ENCODE peak calls at places on chromosomes 11 and 22, in six cellular contexts. L is transverse colon, F is RWPE2, N is astrocyte of the cerebellum, Y is colonic mucosa, J is cardiac muscle cell. X is an unnamed sample.

GRCh38 chr11:95977534-95978174 is 53.7 kb upstream of the MTMR2 start:
- DNase-seq in L (no peak), F (no peak), N (no peak), Y (no peak), J (peak), X (no peak)

GRCh38 chr11:23112987-23113886 is 253.0 kb upstream of the CCDC179 start:
- DNase-seq in L (peak), F (no peak), N (peak), Y (peak), J (peak), X (peak)

GRCh38 chr11:130315354-130315970 is 745 bp upstream of the ZBTB44 start:
- DNase-seq in L (peak), F (no peak), N (no peak), Y (peak), J (peak), X (no peak)

GRCh38 chr11:128497057-128497957 is 90.1 kb downstream of the ETS1 start:
- DNase-seq in L (no peak), F (no peak), N (peak), Y (no peak), J (peak), X (peak)

GRCh38 chr11:10385696-10386095 is 69.4 kb upstream of the AMPD3 start:
- DNase-seq in L (peak), F (no peak), N (no peak), Y (peak), J (peak), X (no peak)

GRCh38 chr11:37511425-37511933 is 913.4 kb upstream of the RAG2 start:
- DNase-seq in L (no peak), F (peak), N (peak), Y (no peak), J (peak), X (no peak)

GRCh38 chr11:85955531-85955930 is 100.3 kb downstream of the CCDC83 start:
- DNase-seq in L (no peak), F (no peak), N (peak), Y (no peak), J (peak), X (no peak)

GRCh38 chr11:36376888-36377758 is 81.0 kb downstream of the PRR5L start:
- DNase-seq in L (peak), F (no peak), N (no peak), Y (peak), J (peak), X (no peak)

GRCh38 chr11:119671048-119671447 is 58.0 kb downstream of the NECTIN1 start:
- DNase-seq in L (peak), F (no peak), N (peak), Y (peak), J (peak), X (no peak)

GRCh38 chr11:132994038-132994502 is 538.2 kb downstream of the OPCML start:
- DNase-seq in L (no peak), F (no peak), N (no peak), Y (no peak), J (no peak), X (no peak)

GRCh38 chr22:27919943-27920755 is 1.1 kb upstream of the PITPNB start:
- DNase-seq in L (no peak), F (no peak), N (peak), Y (peak), J (peak), X (peak)

GRCh38 chr11:47606731-47607130 is 12.5 kb upstream of the C1QTNF4 start:
- DNase-seq in L (no peak), F (no peak), N (no peak), Y (no peak), J (peak), X (no peak)

GRCh38 chr11:12728417-12728816 is 54.2 kb downstream of the TEAD1 start:
- DNase-seq in L (no peak), F (no peak), N (no peak), Y (no peak), J (no peak), X (no peak)

GRCh38 chr22:17965538-17966402 is 58.6 kb downstream of the MICAL3 start:
- DNase-seq in L (no peak), F (no peak), N (no peak), Y (no peak), J (no peak), X (no peak)

GRCh38 chr11:14480716-14481115 is 18.9 kb downstream of the COPB1 start:
- DNase-seq in L (no peak), F (no peak), N (no peak), Y (no peak), J (peak), X (no peak)

GRCh38 chr11:44564653-44565007 is 833 bp upstream of the CD82 start:
- DNase-seq in L (peak), F (peak), N (peak), Y (no peak), J (peak), X (peak)

GRCh38 chr11:9138612-9139579 is 47.5 kb upstream of the SCUBE2 start:
- DNase-seq in L (peak), F (peak), N (peak), Y (peak), J (peak), X (peak)

GRCh38 chr11:20235164-20235563 is 74.9 kb upstream of the DBX1 start:
- DNase-seq in L (no peak), F (no peak), N (no peak), Y (no peak), J (no peak), X (no peak)

GRCh38 chr11:121321614-121322243 is 29.2 kb downstream of the SC5D start:
- DNase-seq in L (peak), F (no peak), N (no peak), Y (peak), J (peak), X (no peak)

GRCh38 chr11:69950120-69950519 is 128.0 kb upstream of the ANO1 start:
- DNase-seq in L (peak), F (peak), N (no peak), Y (peak), J (no peak), X (no peak)

GRCh38 chr11:64861227-64861970 is 16.9 kb upstream of the CDC42BPG start:
- DNase-seq in L (no peak), F (no peak), N (no peak), Y (no peak), J (no peak), X (no peak)

GRCh38 chr11:69205125-69205928 is 49.6 kb downstream of the SMIM38 start:
- DNase-seq in L (no peak), F (no peak), N (no peak), Y (no peak), J (no peak), X (no peak)

GRCh38 chr22:23306438-23306921 is 126.2 kb downstream of the BCR start:
- DNase-seq in L (no peak), F (peak), N (no peak), Y (no peak), J (peak), X (no peak)

GRCh38 chr11:19816040-19816439 is 103.4 kb downstream of the NAV2 start:
- DNase-seq in L (no peak), F (no peak), N (no peak), Y (no peak), J (no peak), X (peak)

GRCh38 chr11:2748061-2748813 is 48.4 kb upstream of the KCNQ1OT1 start:
- DNase-seq in L (no peak), F (peak), N (no peak), Y (no peak), J (no peak), X (no peak)

GRCh38 chr22:43418079-43418825 is 6.4 kb downstream of the MPPED1 start:
- DNase-seq in L (no peak), F (no peak), N (no peak), Y (no peak), J (no peak), X (no peak)

GRCh38 chr11:8277691-8278090 is 14.0 kb upstream of the LMO1 start:
- DNase-seq in L (no peak), F (peak), N (no peak), Y (no peak), J (no peak), X (no peak)

GRCh38 chr11:22699388-22699787 is 33.0 kb downstream of the GAS2 start:
- DNase-seq in L (no peak), F (no peak), N (no peak), Y (no peak), J (no peak), X (no peak)

GRCh38 chr11:118071416-118072030 is 5.4 kb upstream of the TMPRSS4 start:
- DNase-seq in L (no peak), F (no peak), N (no peak), Y (no peak), J (no peak), X (no peak)

GRCh38 chr11:1515082-1516060 is 28.8 kb upstream of the MOB2 start:
- DNase-seq in L (peak), F (peak), N (peak), Y (peak), J (peak), X (no peak)

GRCh38 chr11:118623291-118623655 is 15.9 kb downstream of the PHLDB1 start:
- DNase-seq in L (no peak), F (peak), N (no peak), Y (no peak), J (peak), X (no peak)

GRCh38 chr11:112780351-112781043 is 180.7 kb upstream of the NCAM1 start:
- DNase-seq in L (no peak), F (no peak), N (peak), Y (no peak), J (peak), X (no peak)
- TF ChIP-seq CTCF in L (no peak), F (no peak), N (peak), Y (no peak), J (peak), X (no peak)

DNA sequence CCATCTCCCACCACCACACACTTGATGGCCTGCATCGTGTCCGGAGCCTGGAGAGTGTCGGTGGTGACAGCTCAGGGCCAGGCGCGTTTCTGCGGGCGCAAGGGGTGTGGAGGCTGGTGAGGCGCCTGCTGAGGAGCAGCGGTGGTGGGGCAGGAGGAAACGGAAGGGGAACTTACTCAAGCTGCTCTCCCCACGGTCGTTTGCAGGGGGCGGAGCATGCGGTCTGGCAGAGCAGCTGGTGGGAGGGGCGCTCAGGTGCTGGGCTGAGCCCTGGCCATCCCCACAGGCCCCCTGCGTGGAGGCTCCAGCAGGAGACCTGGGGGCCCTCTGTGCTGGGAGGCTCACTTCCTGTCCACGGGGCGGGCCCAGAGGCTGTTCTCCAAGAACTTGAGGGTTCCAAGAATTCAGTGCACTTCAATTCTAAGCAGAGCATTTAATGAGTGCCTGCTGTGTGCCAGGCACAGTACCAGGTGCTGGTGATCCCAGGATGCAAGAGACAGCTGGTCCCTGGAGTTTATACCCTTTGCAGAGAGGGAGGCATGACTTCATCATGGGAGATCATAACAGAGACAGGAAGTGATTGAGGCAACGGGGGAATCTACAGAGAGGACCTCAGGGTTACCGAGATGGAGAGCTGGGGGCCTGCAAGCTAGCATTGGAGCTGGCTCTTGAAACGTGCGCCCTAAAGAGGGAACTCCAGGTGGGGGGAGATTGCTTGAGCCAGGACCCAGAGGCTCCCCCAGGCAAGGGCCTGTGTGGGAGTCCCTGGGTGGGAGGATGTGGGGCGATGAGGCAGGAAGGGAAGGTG is at the start of gene RAC2:
- DNase-seq in L (peak), F (peak), N (no peak), Y (peak), J (peak), X (no peak)
- H3K4me3 ChIP-seq in L (peak), F (peak), N (peak), Y (peak), J (no peak), X (peak)

DNA sequence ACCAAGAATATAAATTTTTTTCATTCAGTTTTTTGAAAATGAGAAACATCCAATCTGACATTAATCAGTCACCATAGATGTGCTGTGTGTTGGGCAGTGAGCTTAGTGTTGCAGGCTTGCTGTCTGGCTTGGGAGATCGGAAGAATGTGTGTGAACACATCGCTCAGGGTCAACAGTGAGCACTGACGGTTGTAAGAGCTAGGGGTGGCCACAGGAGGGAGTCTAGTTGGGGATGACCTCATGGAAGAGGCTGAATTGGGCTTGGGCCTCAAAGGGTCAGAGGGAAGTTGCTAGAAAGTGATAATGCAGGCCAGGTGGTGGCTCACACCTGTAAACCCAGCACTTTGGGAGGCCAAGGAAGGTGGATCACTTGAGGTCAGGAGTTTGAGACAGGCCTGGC is 375.4 kb downstream of the DDX10 start:
- DNase-seq in L (no peak), F (no peak), N (no peak), Y (no peak), J (no peak), X (no peak)
- TF ChIP-seq CTCF in L (no peak), F (peak), N (peak), Y (no peak), J (peak), X (peak)

DNA sequence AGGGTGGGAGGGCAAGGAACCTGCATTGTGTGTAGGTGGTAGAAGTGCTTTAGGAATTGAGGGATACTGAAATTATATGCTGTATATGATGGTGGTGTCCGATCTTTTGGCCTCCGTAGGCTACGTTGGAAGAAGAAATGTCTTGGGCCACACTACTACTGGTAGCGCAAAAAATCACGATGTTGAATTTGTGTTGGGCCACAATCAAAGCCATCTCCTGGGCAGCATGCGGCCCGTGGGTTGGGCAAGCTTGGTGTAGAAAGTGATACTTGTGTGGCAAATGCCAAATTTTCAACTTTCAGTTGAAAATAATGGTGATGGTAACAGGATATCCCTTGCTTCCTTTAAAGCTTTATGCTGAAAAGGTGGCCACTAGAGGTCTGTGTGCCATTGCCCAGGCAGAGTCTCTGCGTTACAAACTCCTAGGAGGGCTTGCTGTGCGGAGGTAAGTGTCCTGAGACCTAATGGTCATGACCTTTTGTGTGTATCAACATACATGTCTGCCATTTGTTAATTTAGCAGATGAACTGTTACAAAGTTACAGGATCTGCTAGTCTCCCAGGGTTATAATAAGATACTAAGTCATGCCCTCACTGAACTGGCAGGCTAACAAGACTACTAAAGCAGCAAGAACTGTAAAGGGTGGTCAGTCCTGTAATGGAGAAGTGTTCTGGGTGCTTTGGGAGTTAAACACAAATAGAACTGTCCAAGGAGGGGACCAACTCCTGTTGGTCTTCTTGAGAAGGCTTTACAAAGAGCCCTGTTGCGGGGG is 2.9 kb downstream of the RPS3 start:
- DNase-seq in L (no peak), F (no peak), N (no peak), Y (no peak), J (no peak), X (no peak)
- H3K4me3 ChIP-seq in L (no peak), F (no peak), N (peak), Y (no peak), J (no peak), X (peak)

DNA sequence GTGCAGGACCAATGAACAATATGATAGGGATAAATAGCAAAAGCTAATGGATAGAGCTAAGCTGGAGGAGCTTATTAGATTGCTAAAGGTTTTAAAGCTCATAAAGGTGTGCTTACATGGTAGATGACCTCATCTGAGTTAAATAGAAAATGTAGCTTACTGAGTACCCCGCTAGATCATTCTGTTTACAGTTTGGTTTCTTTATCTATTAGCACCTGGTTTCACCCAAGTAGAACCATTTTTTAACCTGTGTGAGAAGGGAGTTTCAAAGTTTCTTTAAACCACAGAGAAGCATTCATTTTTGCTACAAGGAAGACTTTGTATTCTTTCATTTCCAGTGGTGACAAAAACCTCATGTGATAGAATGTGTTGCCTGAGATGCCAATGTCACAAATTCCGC is 1778.0 kb downstream of the LRRC4C start:
- DNase-seq in L (no peak), F (no peak), N (no peak), Y (no peak), J (no peak), X (no peak)
- TF ChIP-seq CTCF in L (no peak), F (no peak), N (no peak), Y (no peak), J (no peak), X (no peak)

DNA sequence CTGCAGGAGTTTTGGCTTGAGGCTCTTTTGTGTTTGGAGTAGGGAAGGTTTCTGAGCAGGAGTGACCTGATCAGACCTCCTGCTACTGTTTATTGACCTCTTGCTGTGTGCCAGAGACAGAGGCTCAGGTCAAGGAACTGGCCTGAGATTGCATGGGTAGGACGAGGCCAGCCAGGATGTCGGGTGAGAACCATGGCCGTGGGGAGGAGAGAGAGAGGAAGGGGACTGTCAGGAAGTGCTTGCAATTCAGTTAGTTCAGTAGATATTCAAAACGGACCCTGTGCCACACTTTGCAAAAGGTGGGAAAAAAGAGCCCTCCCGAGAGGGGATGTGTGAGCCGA is 14.0 kb downstream of the TBC1D22A start:
- DNase-seq in L (no peak), F (no peak), N (no peak), Y (no peak), J (no peak), X (no peak)
- H3K4me3 ChIP-seq in L (no peak), F (no peak), N (no peak), Y (no peak), J (no peak), X (no peak)

GRCh38 chr11:93730108-93731107 is 10.9 kb downstream of the TAF1D start:
- DNase-seq in L (no peak), F (no peak), N (no peak), Y (no peak), J (no peak), X (no peak)
- TF ChIP-seq CTCF in L (no peak), F (no peak), N (no peak), Y (no peak), J (no peak), X (no peak)

DNA sequence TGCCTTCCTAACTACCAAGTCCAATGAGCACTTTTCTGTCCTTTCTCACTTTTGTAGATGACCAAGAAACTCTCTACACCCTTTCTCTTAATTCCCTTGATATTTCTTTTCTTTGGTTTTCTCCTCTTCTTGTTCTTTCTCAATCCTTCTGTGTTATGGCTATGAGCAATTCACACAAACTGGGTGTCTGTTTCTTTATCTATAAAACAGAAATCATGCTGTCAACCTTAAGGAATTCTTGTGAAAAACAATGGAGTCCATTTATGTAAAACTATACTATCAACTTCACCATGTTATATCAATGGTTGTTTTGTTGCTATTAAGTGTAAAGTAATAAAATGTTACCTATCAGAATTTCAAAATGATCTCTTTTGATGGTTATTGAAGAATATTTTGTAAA is 7.2 kb downstream of the MTNR1B start:
- DNase-seq in L (no peak), F (no peak), N (no peak), Y (no peak), J (no peak), X (no peak)
- H3K4me3 ChIP-seq in L (no peak), F (no peak), N (no peak), Y (no peak), J (no peak), X (no peak)

GRCh38 chr11:79676396-79676795 is 235.6 kb upstream of the TENM4 start:
- DNase-seq in L (no peak), F (no peak), N (no peak), Y (no peak), J (no peak), X (no peak)

GRCh38 chr11:79670846-79671245 is 230.0 kb upstream of the TENM4 start:
- DNase-seq in L (no peak), F (no peak), N (no peak), Y (no peak), J (no peak), X (no peak)

GRCh38 chr11:79678780-79679468 is 238.1 kb upstream of the TENM4 start:
- DNase-seq in L (no peak), F (no peak), N (no peak), Y (no peak), J (no peak), X (peak)

GRCh38 chr11:79672786-79673185 is 232.0 kb upstream of the TENM4 start:
- DNase-seq in L (no peak), F (no peak), N (no peak), Y (no peak), J (no peak), X (no peak)

GRCh38 chr11:79675081-79675480 is 234.3 kb upstream of the TENM4 start:
- DNase-seq in L (no peak), F (no peak), N (no peak), Y (no peak), J (no peak), X (no peak)
- TF ChIP-seq CTCF in L (no peak), F (no peak), N (no peak), Y (no peak), J (no peak), X (no peak)

GRCh38 chr11:66106786-66107599 is 36.9 kb downstream of the PACS1 start:
- DNase-seq in L (no peak), F (no peak), N (no peak), Y (no peak), J (no peak), X (no peak)
- H3K4me3 ChIP-seq in L (no peak), F (no peak), N (no peak), Y (no peak), J (no peak), X (no peak)

X was measured in retinal pigment epithelial cell.